ENCODE peak calls at places on chromosomes 7 and 10, in nine cellular contexts. U is HCT116; C is fibroblast of lung; L is hepatocyte; F is CD4-positive, alpha-beta memory T cell; E is Peyer's patch; K is prostate gland; J is body of pancreas; X is SK-N-SH. Q is an unnamed sample.

GRCh38 chr10:125002423-125003145 is 60.7 kb downstream of the ZRANB1 start:
- DNase-seq in U (no peak), C (no peak), L (no peak), F (no peak), E (no peak), K (no peak), J (peak; percentile 2), X (peak; percentile 27), Q (no peak)

GRCh38 chr10:71576842-71577241 is 142.7 kb downstream of the C10orf105 start:
- DNase-seq in U (no peak), C (no peak), L (no peak), F (no peak), E (no peak), K (no peak), J (no peak), X (no peak), Q (no peak)

GRCh38 chr7:25116621-25117020 is 8.4 kb downstream of the CYCS start:
- DNase-seq in U (no peak), C (no peak), L (no peak), F (no peak), E (no peak), K (no peak), J (no peak), X (no peak), Q (no peak)

GRCh38 chr10:12637649-12638048 is 288.3 kb downstream of the CAMK1D start:
- DNase-seq in U (no peak), C (no peak), L (no peak), F (no peak), E (no peak), K (no peak), J (no peak), X (no peak), Q (no peak)

GRCh38 chr10:117543245-117543998 is 876 bp downstream of the EMX2 start:
- DNase-seq in U (no peak), C (no peak), L (peak; percentile 57), F (no peak), E (peak; percentile 51), K (no peak), J (no peak), X (peak; percentile 74), Q (no peak)

GRCh38 chr10:122234416-122234815 is 36.7 kb upstream of the BTBD16 start:
- DNase-seq in U (no peak), C (no peak), L (no peak), F (no peak), E (no peak), K (no peak), J (no peak), X (peak; percentile 72), Q (no peak)

GRCh38 chr7:83130623-83131545 is 31.8 kb downstream of the PCLO start:
- DNase-seq in U (no peak), C (peak; percentile 30), L (no peak), F (no peak), E (no peak), K (no peak), J (peak; percentile 19), X (no peak), Q (no peak)

GRCh38 chr7:105297309-105297708 is 91.4 kb downstream of the SRPK2 start:
- DNase-seq in U (no peak), C (no peak), L (no peak), F (no peak), E (no peak), K (no peak), J (no peak), X (no peak), Q (no peak)

GRCh38 chr10:48439031-48439430 is 132.6 kb downstream of the MAPK8 start:
- DNase-seq in U (no peak), C (peak; percentile 82), L (no peak), F (no peak), E (no peak), K (no peak), J (no peak), X (no peak), Q (no peak)

GRCh38 chr7:9945131-9945530 is 1028.5 kb upstream of the PHF14 start:
- DNase-seq in U (no peak), C (peak; percentile 34), L (no peak), F (no peak), E (no peak), K (no peak), J (no peak), X (no peak), Q (no peak)
- H3K27ac ChIP-seq in U (no peak overlapping the region), C (no peak overlapping the region), L (no peak overlapping the region), F (no peak overlapping the region), E (no peak overlapping the region), K (no peak overlapping the region), J (no peak overlapping the region), X (no peak overlapping the region), Q (no peak overlapping the region)

GRCh38 chr10:17454801-17455520 is 566 bp upstream of the ST8SIA6 start:
- DNase-seq in U (peak; percentile 64), C (no peak), L (no peak), F (no peak), E (no peak), K (no peak), J (no peak), X (peak; percentile 13), Q (no peak)
- H3K4me3 ChIP-seq in U (peak overlapping the region; percentile 59), C (peak overlapping the region; percentile 50), L (peak overlapping the region; percentile 55), F (no peak overlapping the region), E (peak overlapping the region; percentile 50), K (peak overlapping the region; percentile 58), J (no peak overlapping the region), X (peak overlapping the region; percentile 56), Q (peak overlapping the region; percentile 42)

GRCh38 chr7:156196649-156197048 is 384.4 kb upstream of the SHH start:
- DNase-seq in U (no peak), C (no peak), L (no peak), F (no peak), E (no peak), K (no peak), J (no peak), X (no peak), Q (no peak)

GRCh38 chr7:156192921-156193320 is 380.7 kb upstream of the SHH start:
- DNase-seq in U (peak; percentile 4), C (peak; percentile 9), L (no peak), F (no peak), E (no peak), K (no peak), J (no peak), X (no peak), Q (no peak)

GRCh38 chr7:156194813-156195212 is 382.6 kb upstream of the SHH start:
- DNase-seq in U (no peak), C (no peak), L (no peak), F (no peak), E (no peak), K (no peak), J (no peak), X (no peak), Q (no peak)

GRCh38 chr7:156191090-156191489 is 378.8 kb upstream of the SHH start:
- DNase-seq in U (no peak), C (no peak), L (no peak), F (no peak), E (no peak), K (no peak), J (no peak), X (no peak), Q (no peak)
- H3K9me3 ChIP-seq in U (peaks cover 3% of the 10 kb centered on the region), C (no peaks in the 10 kb centered on the region), L (no peaks in the 10 kb centered on the region), F (no peaks in the 10 kb centered on the region), E (no peaks in the 10 kb centered on the region), K (no peaks in the 10 kb centered on the region), J (no peaks in the 10 kb centered on the region), X (no peaks in the 10 kb centered on the region), Q (no peaks in the 10 kb centered on the region)

GRCh38 chr10:89633484-89633883 is 11.6 kb downstream of the PANK1 start:
- DNase-seq in U (no peak), C (peak; percentile 83), L (peak; percentile 48), F (no peak), E (no peak), K (no peak), J (no peak), X (no peak), Q (no peak)
- H3K27ac ChIP-seq in U (no peak overlapping the region), C (no peak overlapping the region), L (peak overlapping the region; percentile 85), F (no peak overlapping the region), E (no peak overlapping the region), K (no peak overlapping the region), J (no peak overlapping the region), X (no peak overlapping the region), Q (peak overlapping the region; percentile 4)

DNA sequence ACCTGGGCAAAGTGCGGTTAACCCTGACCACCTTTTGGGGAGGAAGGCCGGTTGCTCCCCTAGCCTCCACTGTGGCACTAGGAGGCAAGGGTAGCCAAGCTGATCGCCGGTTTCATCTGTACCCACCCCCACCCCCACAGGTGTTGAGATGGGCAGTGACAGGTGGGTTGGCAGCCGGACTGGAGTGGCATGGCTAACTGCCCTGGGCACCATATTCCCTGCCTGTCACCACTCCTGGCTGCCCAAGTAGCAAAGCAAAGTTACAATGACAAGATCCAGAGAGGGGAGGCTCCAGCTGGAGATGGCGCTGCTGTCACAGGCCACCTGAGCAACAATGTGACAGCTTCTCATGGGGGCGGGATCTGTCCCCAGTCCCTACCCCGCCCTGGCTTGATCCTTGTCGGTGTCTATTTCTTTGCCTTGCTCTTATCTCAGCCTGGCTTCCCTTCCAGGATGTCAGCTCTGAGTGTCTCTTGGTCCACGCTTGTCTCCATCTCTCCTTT is 27.0 kb upstream of the BMS1 start:
- DNase-seq in U (no peak), C (no peak), L (no peak), F (no peak), E (no peak), K (no peak), J (no peak), X (no peak), Q (no peak)
- H3K4me3 ChIP-seq in U (peak overlapping the region; percentile 59), C (no peak overlapping the region), L (no peak overlapping the region), F (no peak overlapping the region), E (peak overlapping the region; percentile 62), K (peak overlapping the region; percentile 53), J (no peak overlapping the region), X (no peak overlapping the region), Q (no peak overlapping the region)

GRCh38 chr7:99099499-99100077 is 44.3 kb downstream of the SMURF1 start:
- DNase-seq in U (no peak), C (no peak), L (no peak), F (no peak), E (no peak), K (no peak), J (no peak), X (no peak), Q (no peak)
- H3K9me3 ChIP-seq in U (no peaks in the 10 kb centered on the region), C (no peaks in the 10 kb centered on the region), L (peaks cover 6% of the 10 kb centered on the region), F (no peaks in the 10 kb centered on the region), E (no peaks in the 10 kb centered on the region), K (no peaks in the 10 kb centered on the region), J (no peaks in the 10 kb centered on the region), X (peaks cover 7% of the 10 kb centered on the region), Q (no peaks in the 10 kb centered on the region)

DNA sequence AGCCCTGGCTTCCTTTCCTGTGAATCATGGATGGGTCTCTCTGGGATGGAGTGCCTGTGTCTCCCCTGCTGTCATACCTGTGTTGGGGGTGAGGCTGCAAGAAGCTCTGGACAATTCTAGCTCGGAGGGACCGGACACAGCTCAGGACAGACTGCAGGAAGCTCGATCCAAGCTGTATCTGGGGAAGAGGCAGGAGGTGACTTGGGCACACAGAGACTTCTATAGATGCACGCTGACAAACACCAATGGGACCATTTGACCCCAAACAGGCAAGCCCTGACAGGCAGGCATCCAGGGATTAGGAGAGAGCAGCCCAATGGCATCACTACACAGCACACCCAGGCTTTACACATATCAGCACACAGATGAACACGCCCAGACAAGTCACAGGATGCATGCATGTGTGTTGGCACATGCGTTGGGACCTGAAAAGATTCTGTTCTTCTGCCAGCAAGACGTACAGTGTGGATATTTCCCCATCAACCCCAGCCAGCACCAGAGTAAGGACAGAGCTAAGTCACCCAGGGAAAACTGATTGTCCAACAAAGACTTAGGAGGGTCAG is 4.5 kb downstream of the LLCFC1 start:
- DNase-seq in U (no peak), C (no peak), L (no peak), F (no peak), E (no peak), K (peak; percentile 46), J (no peak), X (no peak), Q (no peak)
- H3K27ac ChIP-seq in U (no peak overlapping the region), C (no peak overlapping the region), L (no peak overlapping the region), F (no peak overlapping the region), E (no peak overlapping the region), K (no peak overlapping the region), J (no peak overlapping the region), X (no peak overlapping the region), Q (no peak overlapping the region)

GRCh38 chr10:102813734-102814455 is 23.3 kb downstream of the CYP17A1 start:
- DNase-seq in U (no peak), C (peak; percentile 57), L (peak; percentile 84), F (no peak), E (peak; percentile 80), K (no peak), J (peak; percentile 17), X (no peak), Q (peak; percentile 96)
- H3K4me3 ChIP-seq in U (no peak overlapping the region), C (no peak overlapping the region), L (no peak overlapping the region), F (no peak overlapping the region), E (no peak overlapping the region), K (no peak overlapping the region), J (no peak overlapping the region), X (no peak overlapping the region), Q (no peak overlapping the region)